ENCODE peak calls at places on chromosomes 1 and 21, in eight cellular contexts. H is omental fat pad, J is activated T-cell treated with anti-CD3 and anti-CD28 coated beads for 1 hour, K is kidney, S is upper lobe of right lung, A is astrocyte of the spinal cord, E is RPMI8226, Q is EL. M is an unnamed sample.

GRCh38 chr1:109385417-109385816 is 12.3 kb downstream of the SORT1 start:
- DNase-seq in H (no peak), J (no peak), K (no peak), S (no peak), A (no peak), E (no peak), Q (no peak), M (no peak)

GRCh38 chr1:108154323-108154722 is 45.8 kb downstream of the SLC25A24 start:
- DNase-seq in H (no peak), J (no peak), K (no peak), S (no peak), A (peak; percentile 11), E (no peak), Q (no peak), M (no peak)

GRCh38 chr1:93846151-93846928 is 32.7 kb downstream of the DNTTIP2 start:
- DNase-seq in H (peak; percentile 63), J (peak; percentile 79), K (peak; percentile 96), S (peak; percentile 95), A (peak; percentile 85), E (peak; percentile 85), Q (peak; percentile 86), M (peak; percentile 79)

GRCh38 chr1:168567007-168567406 is 9.4 kb upstream of the XCL1 start:
- DNase-seq in H (no peak), J (no peak), K (no peak), S (no peak), A (no peak), E (no peak), Q (no peak), M (no peak)

GRCh38 chr1:178520803-178521202 is 7.9 kb downstream of the TEX35 start:
- DNase-seq in H (no peak), J (no peak), K (peak; percentile 55), S (no peak), A (no peak), E (no peak), Q (no peak), M (no peak)

GRCh38 chr1:243693764-243694163 is 156.3 kb downstream of the AKT3 start:
- DNase-seq in H (no peak), J (no peak), K (no peak), S (no peak), A (no peak), E (no peak), Q (no peak), M (no peak)

GRCh38 chr1:170494369-170494768 is 37.6 kb upstream of the GORAB start:
- DNase-seq in H (no peak), J (no peak), K (no peak), S (no peak), A (peak; percentile 78), E (no peak), Q (peak; percentile 44), M (no peak)

GRCh38 chr1:197360068-197360467 is 92.0 kb downstream of the CRB1 start:
- DNase-seq in H (no peak), J (no peak), K (no peak), S (no peak), A (no peak), E (no peak), Q (no peak), M (no peak)

GRCh38 chr21:25701529-25701928 is 33.2 kb downstream of the ATP5PF start:
- DNase-seq in H (no peak), J (no peak), K (no peak), S (no peak), A (no peak), E (no peak), Q (no peak), M (no peak)

GRCh38 chr1:167221126-167221803 is 579 bp downstream of the POU2F1 start:
- DNase-seq in H (no peak), J (peak; percentile 23), K (no peak), S (no peak), A (no peak), E (no peak), Q (no peak), M (peak; percentile 38)

GRCh38 chr1:39704757-39705156 is 13.5 kb upstream of the HPCAL4 start:
- DNase-seq in H (no peak), J (no peak), K (no peak), S (no peak), A (no peak), E (no peak), Q (no peak), M (no peak)

GRCh38 chr21:27645285-27645684 is 678.4 kb upstream of the ADAMTS5 start:
- DNase-seq in H (no peak), J (no peak), K (no peak), S (no peak), A (peak; percentile 24), E (no peak), Q (peak; percentile 32), M (no peak)

GRCh38 chr1:89451011-89451410 is 73.6 kb upstream of the LRRC8B start:
- DNase-seq in H (no peak), J (no peak), K (no peak), S (no peak), A (peak; percentile 24), E (no peak), Q (peak; percentile 15), M (peak; percentile 18)

GRCh38 chr1:65063025-65063424 is 85.0 kb upstream of the AK4 start:
- DNase-seq in H (no peak), J (no peak), K (no peak), S (no peak), A (no peak), E (no peak), Q (no peak), M (no peak)

GRCh38 chr1:200458780-200459179 is 48.9 kb upstream of the ZNF281 start:
- DNase-seq in H (no peak), J (no peak), K (no peak), S (no peak), A (no peak), E (no peak), Q (no peak), M (no peak)

GRCh38 chr1:15825800-15826199 is 18.4 kb upstream of the UQCRHL start:
- DNase-seq in H (no peak), J (no peak), K (no peak), S (no peak), A (no peak), E (no peak), Q (no peak), M (no peak)

GRCh38 chr1:236010443-236010842 is 54.4 kb downstream of the NID1 start:
- DNase-seq in H (no peak), J (no peak), K (no peak), S (no peak), A (peak; percentile 23), E (no peak), Q (no peak), M (no peak)

GRCh38 chr21:38758815-38759214 is 46.9 kb upstream of the ETS2 start:
- DNase-seq in H (no peak), J (no peak), K (no peak), S (no peak), A (no peak), E (no peak), Q (no peak), M (no peak)

GRCh38 chr1:110874303-110875215 is 1.6 kb downstream of the CD53 start:
- DNase-seq in H (no peak), J (no peak), K (no peak), S (no peak), A (no peak), E (peak; percentile 17), Q (no peak), M (peak; percentile 35)

GRCh38 chr1:232486006-232486405 is 143.9 kb downstream of the SIPA1L2 start:
- DNase-seq in H (no peak), J (no peak), K (no peak), S (no peak), A (no peak), E (no peak), Q (no peak), M (no peak)

GRCh38 chr1:9004031-9004730 is 22.0 kb downstream of the SLC2A7 start:
- DNase-seq in H (no peak), J (no peak), K (no peak), S (no peak), A (no peak), E (no peak), Q (no peak), M (no peak)

GRCh38 chr1:235865565-235866206 is 1.0 kb downstream of the LYST start:
- DNase-seq in H (no peak), J (no peak), K (no peak), S (no peak), A (no peak), E (no peak), Q (no peak), M (no peak)

GRCh38 chr1:155929057-155929456 is 5.2 kb downstream of the KHDC4 start:
- DNase-seq in H (no peak), J (no peak), K (no peak), S (no peak), A (no peak), E (no peak), Q (no peak), M (no peak)

GRCh38 chr1:1858382-1859086 is 32.4 kb downstream of the GNB1 start:
- DNase-seq in H (no peak), J (no peak), K (peak; percentile 83), S (no peak), A (peak; percentile 81), E (peak; percentile 80), Q (peak; percentile 91), M (no peak)

GRCh38 chr1:172185206-172185605 is 235.3 kb upstream of the C1orf105 start:
- DNase-seq in H (no peak), J (no peak), K (no peak), S (no peak), A (peak; percentile 41), E (peak; percentile 81), Q (no peak), M (peak; percentile 83)

GRCh38 chr1:54325705-54326461 is 80.3 kb downstream of the SSBP3 start:
- DNase-seq in H (no peak), J (no peak), K (no peak), S (no peak), A (no peak), E (no peak), Q (no peak), M (no peak)

GRCh38 chr1:52195161-52195560 is 53.3 kb downstream of the ZFYVE9 start:
- DNase-seq in H (no peak), J (no peak), K (no peak), S (no peak), A (peak; percentile 9), E (no peak), Q (peak; percentile 22), M (peak; percentile 21)

GRCh38 chr1:15443281-15443680 is 5.0 kb downstream of the CTRC start:
- DNase-seq in H (no peak), J (no peak), K (no peak), S (no peak), A (no peak), E (no peak), Q (no peak), M (no peak)

GRCh38 chr1:223712184-223712855 is at the start of gene CAPN2:
- DNase-seq in H (no peak), J (peak; percentile 42), K (peak; percentile 95), S (peak; percentile 93), A (peak; percentile 84), E (peak; percentile 74), Q (peak; percentile 88), M (peak; percentile 76)

GRCh38 chr21:43335119-43335518 is 91.8 kb downstream of the SIK1 start:
- DNase-seq in H (no peak), J (no peak), K (peak; percentile 59), S (no peak), A (no peak), E (no peak), Q (no peak), M (no peak)

GRCh38 chr1:13871413-13871812 is 171.4 kb downstream of the PRDM2 start:
- DNase-seq in H (no peak), J (no peak), K (no peak), S (no peak), A (no peak), E (no peak), Q (no peak), M (no peak)

GRCh38 chr1:7540816-7541215 is 230.3 kb upstream of the VAMP3 start:
- DNase-seq in H (no peak), J (no peak), K (peak; percentile 46), S (no peak), A (no peak), E (no peak), Q (no peak), M (no peak)

GRCh38 chr1:156895408-156895874 is 1.9 kb downstream of the PEAR1 start:
- DNase-seq in H (no peak), J (no peak), K (no peak), S (no peak), A (no peak), E (no peak), Q (peak; percentile 84), M (no peak)

GRCh38 chr21:33300701-33301631 is 23.8 kb upstream of the IFNAR1 start:
- DNase-seq in H (no peak), J (no peak), K (no peak), S (no peak), A (no peak), E (peak; percentile 32), Q (no peak), M (no peak)